ENCODE peak calls at places on chromosomes 2 and 18, in ten cellular contexts. One of them, this sample, is unnamed.
A peak's percentile ranks its signal among the peaks of the same experiment; 100 is the strongest.

GRCh38 chr2:29262681-29263260 is 147.6 kb downstream of the CLIP4 start:
- DNase-seq in activated CD4-positive, alpha-beta T cell treated with anti-CD3 and anti-CD28 coated beads, Interleukin-2, amount 50 U/mL, for 4 hours: no peak
- DNase-seq in OCI-M1: no peak
- DNase-seq in amygdala: no peak
- DNase-seq in GM12865: no peak
- DNase-seq in Calu3: no peak
- DNase-seq in activated T-cell treated with anti-CD3 and anti-CD28 coated beads for 48 hours: no peak
- DNase-seq in DMS153: peak; percentile 52
- DNase-seq in BJ: no peak
- DNase-seq in NCI-H146: peak; percentile 45
- DNase-seq in this sample: no peak

GRCh38 chr2:65638438-65638837 is 206.0 kb upstream of the SPRED2 start:
- DNase-seq in GM12865: no peak
- DNase-seq in activated T-cell treated with anti-CD3 and anti-CD28 coated beads for 48 hours: no peak
- DNase-seq in Calu3: peak; percentile 11
- DNase-seq in BJ: no peak
- DNase-seq in DMS153: no peak
- DNase-seq in NCI-H146: no peak
- DNase-seq in activated CD4-positive, alpha-beta T cell treated with anti-CD3 and anti-CD28 coated beads, Interleukin-2, amount 50 U/mL, for 4 hours: no peak
- DNase-seq in OCI-M1: no peak
- DNase-seq in amygdala: no peak
- DNase-seq in this sample: no peak

GRCh38 chr2:47686018-47686417 is 96.9 kb upstream of the MSH6 start:
- DNase-seq in NCI-H146: no peak
- DNase-seq in activated CD4-positive, alpha-beta T cell treated with anti-CD3 and anti-CD28 coated beads, Interleukin-2, amount 50 U/mL, for 4 hours: no peak
- DNase-seq in BJ: no peak
- DNase-seq in amygdala: no peak
- DNase-seq in GM12865: no peak
- DNase-seq in Calu3: no peak
- DNase-seq in activated T-cell treated with anti-CD3 and anti-CD28 coated beads for 48 hours: no peak
- DNase-seq in DMS153: no peak
- DNase-seq in OCI-M1: no peak
- DNase-seq in this sample: no peak

GRCh38 chr2:59000796-59001195 is 759.7 kb upstream of the FANCL start:
- DNase-seq in activated CD4-positive, alpha-beta T cell treated with anti-CD3 and anti-CD28 coated beads, Interleukin-2, amount 50 U/mL, for 4 hours: no peak
- DNase-seq in amygdala: no peak
- DNase-seq in NCI-H146: no peak
- DNase-seq in GM12865: no peak
- DNase-seq in OCI-M1: no peak
- DNase-seq in activated T-cell treated with anti-CD3 and anti-CD28 coated beads for 48 hours: no peak
- DNase-seq in Calu3: no peak
- DNase-seq in DMS153: no peak
- DNase-seq in BJ: no peak
- DNase-seq in this sample: peak; percentile 85

GRCh38 chr2:36502081-36502480 is 95.9 kb downstream of the FEZ2 start:
- DNase-seq in NCI-H146: no peak
- DNase-seq in Calu3: no peak
- DNase-seq in amygdala: no peak
- DNase-seq in GM12865: no peak
- DNase-seq in BJ: no peak
- DNase-seq in DMS153: no peak
- DNase-seq in activated CD4-positive, alpha-beta T cell treated with anti-CD3 and anti-CD28 coated beads, Interleukin-2, amount 50 U/mL, for 4 hours: no peak
- DNase-seq in OCI-M1: peak; percentile 67
- DNase-seq in activated T-cell treated with anti-CD3 and anti-CD28 coated beads for 48 hours: no peak
- DNase-seq in this sample: no peak

GRCh38 chr2:68292108-68292710 is 27.5 kb downstream of the CNRIP1 start:
- DNase-seq in GM12865: peak; percentile 63
- DNase-seq in Calu3: peak; percentile 20
- DNase-seq in NCI-H146: peak; percentile 20
- DNase-seq in activated T-cell treated with anti-CD3 and anti-CD28 coated beads for 48 hours: no peak
- DNase-seq in BJ: no peak
- DNase-seq in DMS153: peak; percentile 60
- DNase-seq in activated CD4-positive, alpha-beta T cell treated with anti-CD3 and anti-CD28 coated beads, Interleukin-2, amount 50 U/mL, for 4 hours: peak; percentile 1
- DNase-seq in amygdala: no peak
- DNase-seq in OCI-M1: peak; percentile 60
- DNase-seq in this sample: peak; percentile 16

GRCh38 chr18:45521777-45522176 is 93.5 kb upstream of the SLC14A2 start:
- DNase-seq in Calu3: no peak
- DNase-seq in activated T-cell treated with anti-CD3 and anti-CD28 coated beads for 48 hours: no peak
- DNase-seq in activated CD4-positive, alpha-beta T cell treated with anti-CD3 and anti-CD28 coated beads, Interleukin-2, amount 50 U/mL, for 4 hours: no peak
- DNase-seq in amygdala: no peak
- DNase-seq in BJ: no peak
- DNase-seq in GM12865: peak; percentile 9
- DNase-seq in NCI-H146: no peak
- DNase-seq in OCI-M1: no peak
- DNase-seq in DMS153: no peak
- DNase-seq in this sample: no peak

GRCh38 chr18:74378179-74378682 is 62.6 kb downstream of the C18orf63 start:
- DNase-seq in GM12865: peak; percentile 12
- DNase-seq in DMS153: no peak
- DNase-seq in amygdala: no peak
- DNase-seq in BJ: no peak
- DNase-seq in OCI-M1: peak; percentile 40
- DNase-seq in activated CD4-positive, alpha-beta T cell treated with anti-CD3 and anti-CD28 coated beads, Interleukin-2, amount 50 U/mL, for 4 hours: no peak
- DNase-seq in Calu3: no peak
- DNase-seq in activated T-cell treated with anti-CD3 and anti-CD28 coated beads for 48 hours: no peak
- DNase-seq in NCI-H146: no peak
- DNase-seq in this sample: no peak

GRCh38 chr2:223487447-223487846 is 114.7 kb downstream of the SCG2 start:
- DNase-seq in activated CD4-positive, alpha-beta T cell treated with anti-CD3 and anti-CD28 coated beads, Interleukin-2, amount 50 U/mL, for 4 hours: no peak
- DNase-seq in GM12865: no peak
- DNase-seq in BJ: no peak
- DNase-seq in NCI-H146: no peak
- DNase-seq in DMS153: no peak
- DNase-seq in activated T-cell treated with anti-CD3 and anti-CD28 coated beads for 48 hours: no peak
- DNase-seq in OCI-M1: no peak
- DNase-seq in Calu3: no peak
- DNase-seq in amygdala: no peak
- DNase-seq in this sample: no peak

GRCh38 chr2:175926272-175926671 is 75.8 kb downstream of the LNPK start:
- DNase-seq in activated CD4-positive, alpha-beta T cell treated with anti-CD3 and anti-CD28 coated beads, Interleukin-2, amount 50 U/mL, for 4 hours: no peak
- DNase-seq in BJ: peak; percentile 27
- DNase-seq in NCI-H146: no peak
- DNase-seq in activated T-cell treated with anti-CD3 and anti-CD28 coated beads for 48 hours: no peak
- DNase-seq in OCI-M1: no peak
- DNase-seq in GM12865: no peak
- DNase-seq in DMS153: no peak
- DNase-seq in amygdala: no peak
- DNase-seq in Calu3: no peak
- DNase-seq in this sample: no peak

GRCh38 chr2:191357682-191358081 is 112.5 kb downstream of the MYO1B start:
- DNase-seq in activated CD4-positive, alpha-beta T cell treated with anti-CD3 and anti-CD28 coated beads, Interleukin-2, amount 50 U/mL, for 4 hours: no peak
- DNase-seq in OCI-M1: no peak
- DNase-seq in NCI-H146: no peak
- DNase-seq in amygdala: no peak
- DNase-seq in DMS153: no peak
- DNase-seq in BJ: no peak
- DNase-seq in activated T-cell treated with anti-CD3 and anti-CD28 coated beads for 48 hours: no peak
- DNase-seq in GM12865: no peak
- DNase-seq in Calu3: no peak
- DNase-seq in this sample: no peak

GRCh38 chr2:173086518-173087213 is 11.0 kb downstream of the MAP3K20 start:
- DNase-seq in Calu3: no peak
- DNase-seq in OCI-M1: no peak
- DNase-seq in DMS153: no peak
- DNase-seq in NCI-H146: no peak
- DNase-seq in GM12865: no peak
- DNase-seq in amygdala: no peak
- DNase-seq in activated CD4-positive, alpha-beta T cell treated with anti-CD3 and anti-CD28 coated beads, Interleukin-2, amount 50 U/mL, for 4 hours: no peak
- DNase-seq in activated T-cell treated with anti-CD3 and anti-CD28 coated beads for 48 hours: no peak
- DNase-seq in BJ: no peak
- DNase-seq in this sample: no peak

GRCh38 chr2:145273840-145274239 is 753.9 kb upstream of the ZEB2 start:
- DNase-seq in DMS153: no peak
- DNase-seq in activated CD4-positive, alpha-beta T cell treated with anti-CD3 and anti-CD28 coated beads, Interleukin-2, amount 50 U/mL, for 4 hours: no peak
- DNase-seq in Calu3: no peak
- DNase-seq in OCI-M1: no peak
- DNase-seq in amygdala: no peak
- DNase-seq in NCI-H146: no peak
- DNase-seq in activated T-cell treated with anti-CD3 and anti-CD28 coated beads for 48 hours: no peak
- DNase-seq in GM12865: no peak
- DNase-seq in BJ: no peak
- DNase-seq in this sample: no peak

GRCh38 chr2:186348200-186348599 is 137.9 kb upstream of the ZC3H15 start:
- DNase-seq in Calu3: no peak
- DNase-seq in DMS153: no peak
- DNase-seq in GM12865: no peak
- DNase-seq in OCI-M1: no peak
- DNase-seq in activated T-cell treated with anti-CD3 and anti-CD28 coated beads for 48 hours: no peak
- DNase-seq in activated CD4-positive, alpha-beta T cell treated with anti-CD3 and anti-CD28 coated beads, Interleukin-2, amount 50 U/mL, for 4 hours: no peak
- DNase-seq in BJ: no peak
- DNase-seq in amygdala: no peak
- DNase-seq in NCI-H146: no peak
- DNase-seq in this sample: no peak

GRCh38 chr2:38600242-38600891 is 2.4 kb downstream of the HNRNPLL start:
- DNase-seq in amygdala: peak; percentile 11
- DNase-seq in activated T-cell treated with anti-CD3 and anti-CD28 coated beads for 48 hours: no peak
- DNase-seq in Calu3: no peak
- DNase-seq in GM12865: no peak
- DNase-seq in NCI-H146: no peak
- DNase-seq in OCI-M1: peak; percentile 64
- DNase-seq in BJ: no peak
- DNase-seq in activated CD4-positive, alpha-beta T cell treated with anti-CD3 and anti-CD28 coated beads, Interleukin-2, amount 50 U/mL, for 4 hours: no peak
- DNase-seq in DMS153: no peak
- DNase-seq in this sample: no peak

GRCh38 chr2:219225350-219225749 is 4.1 kb downstream of the ATG9A start:
- DNase-seq in NCI-H146: no peak
- DNase-seq in amygdala: no peak
- DNase-seq in activated T-cell treated with anti-CD3 and anti-CD28 coated beads for 48 hours: no peak
- DNase-seq in OCI-M1: peak; percentile 44
- DNase-seq in Calu3: no peak
- DNase-seq in DMS153: no peak
- DNase-seq in GM12865: no peak
- DNase-seq in activated CD4-positive, alpha-beta T cell treated with anti-CD3 and anti-CD28 coated beads, Interleukin-2, amount 50 U/mL, for 4 hours: no peak
- DNase-seq in BJ: no peak
- DNase-seq in this sample: no peak

GRCh38 chr2:128309341-128310093 is 9.2 kb downstream of the HS6ST1 start:
- DNase-seq in amygdala: peak; percentile 61
- DNase-seq in OCI-M1: no peak
- DNase-seq in activated CD4-positive, alpha-beta T cell treated with anti-CD3 and anti-CD28 coated beads, Interleukin-2, amount 50 U/mL, for 4 hours: no peak
- DNase-seq in activated T-cell treated with anti-CD3 and anti-CD28 coated beads for 48 hours: no peak
- DNase-seq in GM12865: no peak
- DNase-seq in Calu3: no peak
- DNase-seq in DMS153: peak; percentile 90
- DNase-seq in BJ: no peak
- DNase-seq in NCI-H146: peak; percentile 100
- DNase-seq in this sample: no peak

GRCh38 chr18:70826571-70826970 is 537.7 kb downstream of the SOCS6 start:
- DNase-seq in GM12865: no peak
- DNase-seq in DMS153: no peak
- DNase-seq in activated CD4-positive, alpha-beta T cell treated with anti-CD3 and anti-CD28 coated beads, Interleukin-2, amount 50 U/mL, for 4 hours: no peak
- DNase-seq in activated T-cell treated with anti-CD3 and anti-CD28 coated beads for 48 hours: no peak
- DNase-seq in NCI-H146: no peak
- DNase-seq in amygdala: no peak
- DNase-seq in BJ: no peak
- DNase-seq in OCI-M1: no peak
- DNase-seq in Calu3: no peak
- DNase-seq in this sample: no peak

GRCh38 chr2:190280565-190281330 is 38.9 kb downstream of the HIBCH start:
- DNase-seq in amygdala: no peak
- DNase-seq in BJ: no peak
- DNase-seq in DMS153: no peak
- DNase-seq in NCI-H146: no peak
- DNase-seq in GM12865: no peak
- DNase-seq in activated CD4-positive, alpha-beta T cell treated with anti-CD3 and anti-CD28 coated beads, Interleukin-2, amount 50 U/mL, for 4 hours: no peak
- DNase-seq in activated T-cell treated with anti-CD3 and anti-CD28 coated beads for 48 hours: no peak
- DNase-seq in OCI-M1: no peak
- DNase-seq in Calu3: no peak
- DNase-seq in this sample: no peak

GRCh38 chr2:14182227-14182946 is 450.1 kb upstream of the LRATD1 start:
- DNase-seq in activated CD4-positive, alpha-beta T cell treated with anti-CD3 and anti-CD28 coated beads, Interleukin-2, amount 50 U/mL, for 4 hours: no peak
- DNase-seq in amygdala: no peak
- DNase-seq in Calu3: no peak
- DNase-seq in BJ: no peak
- DNase-seq in GM12865: no peak
- DNase-seq in NCI-H146: no peak
- DNase-seq in DMS153: no peak
- DNase-seq in activated T-cell treated with anti-CD3 and anti-CD28 coated beads for 48 hours: no peak
- DNase-seq in OCI-M1: no peak
- DNase-seq in this sample: no peak

GRCh38 chr2:191846787-191847620 is at the start of gene CAVIN2:
- DNase-seq in activated CD4-positive, alpha-beta T cell treated with anti-CD3 and anti-CD28 coated beads, Interleukin-2, amount 50 U/mL, for 4 hours: no peak
- DNase-seq in BJ: no peak
- DNase-seq in amygdala: no peak
- DNase-seq in GM12865: no peak
- DNase-seq in NCI-H146: no peak
- DNase-seq in Calu3: peak; percentile 15
- DNase-seq in DMS153: no peak
- DNase-seq in activated T-cell treated with anti-CD3 and anti-CD28 coated beads for 48 hours: no peak
- DNase-seq in OCI-M1: peak; percentile 81
- DNase-seq in this sample: peak; percentile 78

GRCh38 chr2:189218236-189218635 is 38.7 kb upstream of the COL5A2 start:
- DNase-seq in amygdala: no peak
- DNase-seq in DMS153: no peak
- DNase-seq in OCI-M1: no peak
- DNase-seq in activated CD4-positive, alpha-beta T cell treated with anti-CD3 and anti-CD28 coated beads, Interleukin-2, amount 50 U/mL, for 4 hours: no peak
- DNase-seq in NCI-H146: no peak
- DNase-seq in BJ: no peak
- DNase-seq in activated T-cell treated with anti-CD3 and anti-CD28 coated beads for 48 hours: no peak
- DNase-seq in Calu3: no peak
- DNase-seq in GM12865: no peak
- DNase-seq in this sample: no peak

GRCh38 chr2:103132536-103133217 is 370.8 kb downstream of the TMEM182 start:
- DNase-seq in activated CD4-positive, alpha-beta T cell treated with anti-CD3 and anti-CD28 coated beads, Interleukin-2, amount 50 U/mL, for 4 hours: no peak
- DNase-seq in DMS153: no peak
- DNase-seq in GM12865: peak; percentile 44
- DNase-seq in BJ: no peak
- DNase-seq in activated T-cell treated with anti-CD3 and anti-CD28 coated beads for 48 hours: no peak
- DNase-seq in Calu3: no peak
- DNase-seq in OCI-M1: peak; percentile 70
- DNase-seq in amygdala: no peak
- DNase-seq in NCI-H146: no peak
- DNase-seq in this sample: no peak

GRCh38 chr18:50879302-50880107 is 587 bp downstream of the ME2 start:
- DNase-seq in GM12865: peak; percentile 56
- DNase-seq in Calu3: peak; percentile 61
- DNase-seq in BJ: no peak
- DNase-seq in OCI-M1: peak; percentile 75
- DNase-seq in DMS153: no peak
- DNase-seq in activated T-cell treated with anti-CD3 and anti-CD28 coated beads for 48 hours: no peak
- DNase-seq in activated CD4-positive, alpha-beta T cell treated with anti-CD3 and anti-CD28 coated beads, Interleukin-2, amount 50 U/mL, for 4 hours: peak; percentile 15
- DNase-seq in amygdala: peak; percentile 50
- DNase-seq in NCI-H146: peak; percentile 90
- DNase-seq in this sample: no peak

GRCh38 chr2:3461781-3462492 is 57.4 kb downstream of the ADI1 start:
- DNase-seq in activated T-cell treated with anti-CD3 and anti-CD28 coated beads for 48 hours: no peak
- DNase-seq in Calu3: peak; percentile 44
- DNase-seq in DMS153: no peak
- DNase-seq in OCI-M1: peak; percentile 79
- DNase-seq in activated CD4-positive, alpha-beta T cell treated with anti-CD3 and anti-CD28 coated beads, Interleukin-2, amount 50 U/mL, for 4 hours: no peak
- DNase-seq in BJ: no peak
- DNase-seq in GM12865: peak; percentile 82
- DNase-seq in amygdala: peak; percentile 27
- DNase-seq in NCI-H146: peak; percentile 51
- DNase-seq in this sample: peak; percentile 55